ENCODE peak calls at places on chromosomes 7 and 10, in five cellular contexts. M is SK-N-SH, U is HepG2, W is K562, N is GM12878. L is an unnamed sample.
A peak's percentile ranks its signal among the peaks of the same experiment; 100 is the strongest.

GRCh38 chr10:127429601-127430312 is 119.4 kb upstream of the NPS start:
- DNase-seq in M (no peak), U (no peak), W (no peak), N (no peak), L (no peak)

GRCh38 chr7:103141753-103142404 is 7.0 kb downstream of the NAPEPLD start:
- DNase-seq in M (no peak), U (no peak), W (no peak), N (peak; percentile 12), L (no peak)

GRCh38 chr7:113635492-113635891 is 283.3 kb downstream of the PPP1R3A start:
- DNase-seq in M (no peak), U (no peak), W (no peak), N (no peak), L (no peak)

GRCh38 chr10:31322647-31323046 is 3.6 kb downstream of the ZEB1 start:
- DNase-seq in M (peak; percentile 32), U (no peak), W (no peak), N (no peak), L (no peak)

GRCh38 chr7:99173787-99174186 is 29.9 kb upstream of the SMURF1 start:
- DNase-seq in M (no peak), U (peak; percentile 70), W (no peak), N (no peak), L (no peak)

GRCh38 chr10:98388086-98388655 is 26.8 kb downstream of the PYROXD2 start:
- DNase-seq in M (no peak), U (no peak), W (peak; percentile 32), N (no peak), L (no peak)

GRCh38 chr10:3080608-3081007 is 13.3 kb downstream of the PFKP start:
- DNase-seq in M (peak; percentile 28), U (no peak), W (peak; percentile 31), N (no peak), L (no peak)

GRCh38 chr10:28479366-28479765 is 53.6 kb upstream of the WAC start:
- DNase-seq in M (peak; percentile 69), U (no peak), W (peak; percentile 30), N (no peak), L (no peak)

GRCh38 chr7:129805086-129805719 is 147.6 kb downstream of the UBE2H start:
- DNase-seq in M (peak; percentile 85), U (no peak), W (peak; percentile 22), N (no peak), L (no peak)

GRCh38 chr10:94402204-94403033 is at the start of gene TBC1D12:
- DNase-seq in M (peak; percentile 95), U (peak; percentile 93), W (peak; percentile 73), N (peak; percentile 79), L (peak; percentile 95)

GRCh38 chr10:100730739-100731602 is 14.4 kb upstream of the PAX2 start:
- DNase-seq in M (peak; percentile 57), U (peak; percentile 5), W (no peak), N (peak; percentile 40), L (no peak)

GRCh38 chr7:1355568-1356340 is 103.5 kb downstream of the MICALL2 start:
- DNase-seq in M (peak; percentile 51), U (no peak), W (no peak), N (no peak), L (no peak)

GRCh38 chr7:36312915-36313334 is 76.7 kb upstream of the ANLN start:
- DNase-seq in M (no peak), U (no peak), W (no peak), N (no peak), L (no peak)

GRCh38 chr7:134819401-134819800 is 40.0 kb downstream of the CALD1 start:
- DNase-seq in M (no peak), U (no peak), W (no peak), N (no peak), L (no peak)

GRCh38 chr7:85104432-85105205 is 82.2 kb downstream of the SEMA3D start:
- DNase-seq in M (no peak), U (no peak), W (no peak), N (no peak), L (no peak)

GRCh38 chr7:24378871-24379608 is 95.0 kb downstream of the NPY start:
- DNase-seq in M (no peak), U (no peak), W (no peak), N (no peak), L (no peak)

GRCh38 chr7:22190736-22191135 is 166.2 kb downstream of the RAPGEF5 start:
- DNase-seq in M (no peak), U (no peak), W (no peak), N (no peak), L (no peak)

GRCh38 chr10:20202337-20202736 is 386.1 kb downstream of the PLXDC2 start:
- DNase-seq in M (no peak), U (no peak), W (no peak), N (no peak), L (no peak)

GRCh38 chr10:97466755-97467154 is 20.8 kb downstream of the ZDHHC16 start:
- DNase-seq in M (no peak), U (peak; percentile 59), W (no peak), N (no peak), L (no peak)

GRCh38 chr7:37182011-37182478 is 266.6 kb downstream of the ELMO1 start:
- DNase-seq in M (peak; percentile 85), U (peak; percentile 74), W (peak; percentile 82), N (peak; percentile 27), L (peak; percentile 81)

GRCh38 chr7:91929463-91929862 is 11.2 kb upstream of the AKAP9 start:
- DNase-seq in M (no peak), U (no peak), W (no peak), N (no peak), L (no peak)

GRCh38 chr7:27921081-27921836 is 181.3 kb downstream of the TAX1BP1 start:
- DNase-seq in M (peak; percentile 73), U (peak; percentile 70), W (peak; percentile 10), N (peak; percentile 48), L (peak; percentile 81)

GRCh38 chr7:95840953-95841950 is 68.9 kb downstream of the DYNC1I1 start:
- DNase-seq in M (peak; percentile 46), U (peak; percentile 12), W (peak; percentile 37), N (no peak), L (peak; percentile 67)

GRCh38 chr10:45179716-45180115 is 135.7 kb downstream of the OR13A1 start:
- DNase-seq in M (peak; percentile 13), U (no peak), W (no peak), N (no peak), L (no peak)

GRCh38 chr10:122541541-122542002 is 19.0 kb upstream of the DMBT1 start:
- DNase-seq in M (no peak), U (peak; percentile 12), W (no peak), N (no peak), L (no peak)

GRCh38 chr7:19713676-19714075 is 4.8 kb upstream of the POLR1F start:
- DNase-seq in M (peak; percentile 15), U (peak; percentile 23), W (peak; percentile 21), N (peak; percentile 8), L (peak; percentile 7)

GRCh38 chr10:52573347-52573746 is 199.2 kb downstream of the MBL2 start:
- DNase-seq in M (no peak), U (no peak), W (no peak), N (no peak), L (no peak)

GRCh38 chr10:28668363-28669226 is 8.7 kb upstream of the BAMBI start:
- DNase-seq in M (peak; percentile 88), U (no peak), W (peak; percentile 62), N (no peak), L (peak; percentile 68)

GRCh38 chr10:8245131-8246117 is 190.9 kb downstream of the GATA3 start:
- DNase-seq in M (peak; percentile 59), U (no peak), W (no peak), N (no peak), L (no peak)

GRCh38 chr7:30660331-30661255 is 21.7 kb downstream of the CRHR2 start:
- DNase-seq in M (peak; percentile 69), U (no peak), W (no peak), N (no peak), L (no peak)

GRCh38 chr7:37945336-37945735 is 24.9 kb downstream of the EPDR1 start:
- DNase-seq in M (no peak), U (peak; percentile 10), W (no peak), N (no peak), L (no peak)

GRCh38 chr7:150340024-150340749 is 1.2 kb downstream of the RARRES2 start:
- DNase-seq in M (no peak), U (peak; percentile 56), W (peak; percentile 59), N (no peak), L (no peak)

GRCh38 chr7:136966825-136967224 is 98.4 kb downstream of the CHRM2 start:
- DNase-seq in M (no peak), U (no peak), W (no peak), N (no peak), L (no peak)

GRCh38 chr7:136969776-136970175 is 101.3 kb downstream of the CHRM2 start:
- DNase-seq in M (no peak), U (no peak), W (no peak), N (no peak), L (no peak)

GRCh38 chr7:136964347-136964746 is 95.9 kb downstream of the CHRM2 start:
- DNase-seq in M (no peak), U (no peak), W (no peak), N (no peak), L (no peak)
- TF ChIP-seq FOXM1 in M (no peak), U (no peak), W (no peak), N (no peak), L (no peak)

GRCh38 chr10:103042129-103042528 is 124.0 kb downstream of the CNNM2 start:
- DNase-seq in M (no peak), U (no peak), W (no peak), N (no peak), L (no peak)
- TF ChIP-seq FOXM1 in M (no peak), U (no peak), W (no peak), N (no peak), L (no peak)

GRCh38 chr10:60148266-60148840 is 241.3 kb downstream of the ANK3 start:
- DNase-seq in M (no peak), U (no peak), W (no peak), N (no peak), L (no peak)
- TF ChIP-seq FOXM1 in M (no peak), U (no peak), W (no peak), N (no peak), L (no peak)

GRCh38 chr10:18158698-18159342 is 18.6 kb downstream of the CACNB2 start:
- DNase-seq in M (no peak), U (no peak), W (no peak), N (no peak), L (no peak)
- TF ChIP-seq FOXM1 in M (no peak), U (no peak), W (no peak), N (no peak), L (no peak)

GRCh38 chr10:12617205-12618175 is 268.1 kb downstream of the CAMK1D start:
- DNase-seq in M (no peak), U (no peak), W (no peak), N (peak; percentile 45), L (no peak)
- TF ChIP-seq FOXM1 in M (no peak), U (no peak), W (no peak), N (peak; percentile 39), L (no peak)

GRCh38 chr10:130042386-130042785 is 68.2 kb downstream of the C10orf143 start:
- DNase-seq in M (no peak), U (no peak), W (no peak), N (no peak), L (no peak)
- TF ChIP-seq FOXM1 in M (no peak), U (no peak), W (no peak), N (no peak), L (no peak)

GRCh38 chr10:88478256-88478655 is 104.9 kb downstream of the RNLS start:
- DNase-seq in M (no peak), U (no peak), W (no peak), N (no peak), L (no peak)
- TF ChIP-seq FOXM1 in M (no peak), U (no peak), W (no peak), N (no peak), L (no peak)

GRCh38 chr7:93232673-93233018 is 480 bp downstream of the VPS50 start:
- DNase-seq in M (no peak), U (no peak), W (peak; percentile 28), N (no peak), L (peak; percentile 18)
- TF ChIP-seq FOXM1 in M (no peak), U (no peak), W (no peak), N (no peak), L (no peak)

L was measured in HEK293T.